ENCODE peak calls at places on chromosomes 6 and 20, in five cellular contexts. K is activated gamma-delta T cell treated with anti-CD3 and anti-CD28 coated beads, Interleukin-2, amount 50 U/mL, for 16 hours; P is GM12865; B is choroid plexus epithelial cell; E is RCC 7860. T is an unnamed sample.

GRCh38 chr6:139372326-139373153 is 1.9 kb downstream of the CITED2 start:
- DNase-seq in K (no peak), P (no peak), B (peak; percentile 46), E (no peak), T (no peak)

GRCh38 chr20:32527447-32528055 is 57.6 kb downstream of the NOL4L start:
- DNase-seq in K (no peak), P (no peak), B (no peak), E (no peak), T (no peak)

GRCh38 chr20:58839474-58839874 is 11.2 kb downstream of the GNAS-AS1 start:
- DNase-seq in K (no peak), P (peak; percentile 46), B (peak; percentile 36), E (no peak), T (no peak)

GRCh38 chr20:63101781-63102719 is 95.3 kb upstream of the BHLHE23 start:
- DNase-seq in K (peak; percentile 40), P (peak; percentile 73), B (peak; percentile 46), E (no peak), T (peak; percentile 45)

GRCh38 chr20:38863024-38863851 is 57.7 kb downstream of the PPP1R16B start:
- DNase-seq in K (peak; percentile 50), P (peak; percentile 87), B (no peak), E (no peak), T (no peak)

GRCh38 chr20:44689809-44690208 is 25.4 kb upstream of the CCN5 start:
- DNase-seq in K (no peak), P (no peak), B (no peak), E (no peak), T (no peak)

GRCh38 chr6:27332692-27333641 is 20.9 kb upstream of the POM121L2 start:
- DNase-seq in K (no peak), P (peak; percentile 80), B (peak; percentile 74), E (peak; percentile 78), T (no peak)

GRCh38 chr6:105804000-105804399 is 282.1 kb upstream of the PRDM1 start:
- DNase-seq in K (no peak), P (no peak), B (no peak), E (no peak), T (no peak)

GRCh38 chr20:57620999-57621398 is 773 bp upstream of the ZBP1 start:
- DNase-seq in K (no peak), P (peak; percentile 50), B (no peak), E (no peak), T (no peak)

GRCh38 chr6:154508573-154509375 is 1.7 kb downstream of the CNKSR3 start:
- DNase-seq in K (no peak), P (no peak), B (peak; percentile 28), E (peak; percentile 61), T (peak; percentile 24)

GRCh38 chr6:50825375-50826036 is 6.8 kb downstream of the TFAP2B start:
- DNase-seq in K (no peak), P (no peak), B (no peak), E (no peak), T (no peak)

GRCh38 chr6:34484899-34485298 is 19.0 kb downstream of the PACSIN1 start:
- DNase-seq in K (peak; percentile 66), P (peak; percentile 63), B (no peak), E (no peak), T (peak; percentile 38)

GRCh38 chr6:107458687-107459282 is 579 bp downstream of the PDSS2 start:
- DNase-seq in K (peak; percentile 1), P (peak; percentile 56), B (peak; percentile 33), E (peak; percentile 4), T (peak; percentile 37)

GRCh38 chr6:108837236-108837971 is 10.8 kb upstream of the ARMC2 start:
- DNase-seq in K (no peak), P (no peak), B (peak; percentile 19), E (no peak), T (no peak)

GRCh38 chr20:20338133-20338730 is 29.7 kb upstream of the INSM1 start:
- DNase-seq in K (no peak), P (no peak), B (no peak), E (no peak), T (no peak)

GRCh38 chr6:41257369-41258195 is 28.9 kb downstream of the TREM1 start:
- DNase-seq in K (no peak), P (no peak), B (peak; percentile 90), E (no peak), T (peak; percentile 16)

GRCh38 chr6:13472976-13473645 is 14.3 kb downstream of the GFOD1 start:
- DNase-seq in K (no peak), P (no peak), B (no peak), E (no peak), T (no peak)

GRCh38 chr20:46572181-46572580 is 21.7 kb upstream of the OCSTAMP start:
- DNase-seq in K (no peak), P (no peak), B (no peak), E (no peak), T (no peak)

GRCh38 chr20:2688041-2688591 is 4.5 kb upstream of the EBF4 start:
- DNase-seq in K (peak; percentile 66), P (peak; percentile 53), B (peak; percentile 69), E (no peak), T (no peak)

GRCh38 chr6:94196891-94197290 is 777.5 kb upstream of the EPHA7 start:
- DNase-seq in K (no peak), P (no peak), B (no peak), E (no peak), T (no peak)

GRCh38 chr6:157667211-157668033 is 155.6 kb upstream of the SNX9 start:
- DNase-seq in K (peak; percentile 36), P (peak; percentile 72), B (peak; percentile 79), E (peak; percentile 39), T (peak; percentile 74)

GRCh38 chr20:33507461-33507860 is 17.6 kb downstream of the CBFA2T2 start:
- DNase-seq in K (no peak), P (no peak), B (no peak), E (no peak), T (no peak)

GRCh38 chr6:609905-610304 is 47.0 kb downstream of the HUS1B start:
- DNase-seq in K (no peak), P (no peak), B (no peak), E (no peak), T (no peak)

GRCh38 chr6:110875548-110876169 is 1.1 kb downstream of the AMD1 start:
- DNase-seq in K (peak; percentile 58), P (peak; percentile 57), B (peak; percentile 23), E (no peak), T (peak; percentile 46)

GRCh38 chr6:113858067-113858604 is 991 bp downstream of the MARCKS start:
- DNase-seq in K (no peak), P (peak; percentile 76), B (peak; percentile 61), E (peak; percentile 25), T (no peak)

GRCh38 chr20:48682529-48683385 is 145.0 kb downstream of the PREX1 start:
- DNase-seq in K (no peak), P (no peak), B (peak; percentile 95), E (no peak), T (no peak)

GRCh38 chr20:10783660-10784336 is 110.0 kb upstream of the JAG1 start:
- DNase-seq in K (no peak), P (no peak), B (peak; percentile 14), E (no peak), T (no peak)

GRCh38 chr6:110529907-110530306 is 53.5 kb upstream of the SLC22A16 start:
- DNase-seq in K (no peak), P (no peak), B (peak; percentile 42), E (no peak), T (no peak)

GRCh38 chr20:57738484-57738883 is 28.7 kb upstream of the PMEPA1 start:
- DNase-seq in K (no peak), P (no peak), B (no peak), E (no peak), T (no peak)

GRCh38 chr20:6767536-6768227 is at the start of gene BMP2:
- DNase-seq in K (no peak), P (peak; percentile 45), B (peak; percentile 66), E (peak; percentile 35), T (peak; percentile 70)

GRCh38 chr6:151148111-151148510 is 91.7 kb upstream of the AKAP12 start:
- DNase-seq in K (no peak), P (no peak), B (no peak), E (no peak), T (no peak)

GRCh38 chr6:11785449-11785951 is 6.9 kb upstream of the ADTRP start:
- DNase-seq in K (no peak), P (peak; percentile 90), B (no peak), E (peak; percentile 26), T (no peak)

GRCh38 chr6:6891949-6892461 is 215.8 kb upstream of the RREB1 start:
- DNase-seq in K (no peak), P (no peak), B (no peak), E (no peak), T (no peak)

GRCh38 chr20:25197173-25197869 is 1.8 kb downstream of the ENTPD6 start:
- DNase-seq in K (no peak), P (no peak), B (no peak), E (no peak), T (no peak)

GRCh38 chr20:14401479-14402138 is 64.2 kb upstream of the FLRT3 start:
- DNase-seq in K (no peak), P (peak; percentile 8), B (no peak), E (no peak), T (no peak)

GRCh38 chr6:33390173-33390572 is 1.4 kb upstream of the KIFC1 start:
- DNase-seq in K (no peak), P (no peak), B (no peak), E (no peak), T (no peak)

GRCh38 chr20:44394520-44395182 is 39.2 kb downstream of the HNF4A start:
- DNase-seq in K (no peak), P (no peak), B (peak; percentile 17), E (no peak), T (no peak)

T was measured in LoVo.